ENCODE peak calls at places on chromosomes 2 and 18, in nine cellular contexts. D, T, O, Q, G, A, K, I and M are unnamed samples.
A peak's percentile ranks its signal among the peaks of the same experiment; 100 is the strongest.

GRCh38 chr2:154375625-154376020 is 322.9 kb upstream of the KCNJ3 start:
- DNase-seq in D (no peak), T (no peak), O (peak; percentile 46), Q (no peak), G (no peak), A (no peak), K (no peak), I (peak; percentile 70), M (peak; percentile 74)

GRCh38 chr2:240948905-240949790 is 43.0 kb downstream of the CROCC2 start:
- DNase-seq in D (peak; percentile 15), T (peak; percentile 24), O (no peak), Q (no peak), G (peak; percentile 5), A (no peak), K (peak; percentile 11), I (no peak), M (no peak)

GRCh38 chr2:23760746-23761145 is 166.2 kb downstream of the ATAD2B start:
- DNase-seq in D (no peak), T (no peak), O (peak; percentile 48), Q (peak; percentile 80), G (no peak), A (no peak), K (no peak), I (no peak), M (peak; percentile 72)

GRCh38 chr2:238891667-238892500 is 44.0 kb downstream of the TWIST2 start:
- DNase-seq in D (no peak), T (no peak), O (no peak), Q (no peak), G (no peak), A (no peak), K (no peak), I (no peak), M (no peak)

GRCh38 chr2:240831594-240832204 is 11.7 kb upstream of the KIF1A start:
- DNase-seq in D (peak; percentile 57), T (no peak), O (no peak), Q (no peak), G (no peak), A (no peak), K (no peak), I (peak; percentile 56), M (no peak)

GRCh38 chr2:12044857-12045256 is 298.4 kb downstream of the LPIN1 start:
- DNase-seq in D (no peak), T (no peak), O (no peak), Q (no peak), G (no peak), A (no peak), K (no peak), I (no peak), M (no peak)

GRCh38 chr2:232993231-232993821 is 19.7 kb downstream of the NGEF start:
- DNase-seq in D (no peak), T (no peak), O (peak; percentile 9), Q (no peak), G (no peak), A (no peak), K (no peak), I (no peak), M (no peak)

GRCh38 chr2:228545749-228546148 is 364.3 kb upstream of the SPHKAP start:
- DNase-seq in D (no peak), T (no peak), O (peak; percentile 31), Q (no peak), G (no peak), A (no peak), K (no peak), I (no peak), M (no peak)

GRCh38 chr2:130842770-130843169 is 6.1 kb downstream of the ARHGEF4 start:
- DNase-seq in D (no peak), T (no peak), O (no peak), Q (no peak), G (no peak), A (no peak), K (no peak), I (peak; percentile 57), M (no peak)

GRCh38 chr18:57004366-57005121 is 142.3 kb upstream of the BOD1L2 start:
- DNase-seq in D (no peak), T (no peak), O (peak; percentile 71), Q (peak; percentile 76), G (no peak), A (peak; percentile 8), K (no peak), I (no peak), M (peak; percentile 74)

GRCh38 chr2:66771359-66771978 is 336.5 kb downstream of the MEIS1 start:
- DNase-seq in D (no peak), T (no peak), O (peak; percentile 34), Q (peak; percentile 23), G (no peak), A (no peak), K (no peak), I (no peak), M (peak; percentile 11)

GRCh38 chr2:9342659-9343058 is 80.7 kb downstream of the ITGB1BP1 start:
- DNase-seq in D (no peak), T (no peak), O (no peak), Q (no peak), G (no peak), A (no peak), K (no peak), I (no peak), M (no peak)

GRCh38 chr2:196959291-196959690 is 32.8 kb upstream of the PGAP1 start:
- DNase-seq in D (no peak), T (no peak), O (no peak), Q (no peak), G (no peak), A (no peak), K (no peak), I (no peak), M (no peak)

GRCh38 chr18:13136056-13136688 is 82.4 kb upstream of the LDLRAD4 start:
- DNase-seq in D (no peak), T (no peak), O (peak; percentile 43), Q (no peak), G (no peak), A (no peak), K (no peak), I (peak; percentile 37), M (no peak)

GRCh38 chr2:66301073-66301766 is 133.7 kb upstream of the MEIS1 start:
- DNase-seq in D (no peak), T (no peak), O (peak; percentile 22), Q (peak; percentile 34), G (peak; percentile 56), A (no peak), K (no peak), I (no peak), M (no peak)

GRCh38 chr2:166521155-166521554 is 27.1 kb upstream of the SCN7A start:
- DNase-seq in D (no peak), T (no peak), O (no peak), Q (peak; percentile 13), G (no peak), A (no peak), K (no peak), I (no peak), M (no peak)

GRCh38 chr2:71646028-71646427 is 192.7 kb downstream of the DYSF start:
- DNase-seq in D (no peak), T (no peak), O (peak; percentile 88), Q (peak; percentile 6), G (peak; percentile 67), A (peak; percentile 5), K (no peak), I (no peak), M (no peak)

GRCh38 chr2:126383800-126384199 is 272.2 kb upstream of the GYPC start:
- DNase-seq in D (no peak), T (no peak), O (no peak), Q (no peak), G (no peak), A (no peak), K (no peak), I (no peak), M (no peak)

GRCh38 chr2:132416080-132416911 is at the start of gene GPR39:
- DNase-seq in D (peak; percentile 41), T (peak; percentile 94), O (peak; percentile 99), Q (peak; percentile 96), G (peak; percentile 37), A (peak; percentile 97), K (peak; percentile 35), I (peak; percentile 76), M (peak; percentile 75)

GRCh38 chr18:27803957-27804356 is 373.0 kb downstream of the CDH2 start:
- DNase-seq in D (no peak), T (no peak), O (peak; percentile 9), Q (no peak), G (no peak), A (no peak), K (no peak), I (no peak), M (no peak)

DNA sequence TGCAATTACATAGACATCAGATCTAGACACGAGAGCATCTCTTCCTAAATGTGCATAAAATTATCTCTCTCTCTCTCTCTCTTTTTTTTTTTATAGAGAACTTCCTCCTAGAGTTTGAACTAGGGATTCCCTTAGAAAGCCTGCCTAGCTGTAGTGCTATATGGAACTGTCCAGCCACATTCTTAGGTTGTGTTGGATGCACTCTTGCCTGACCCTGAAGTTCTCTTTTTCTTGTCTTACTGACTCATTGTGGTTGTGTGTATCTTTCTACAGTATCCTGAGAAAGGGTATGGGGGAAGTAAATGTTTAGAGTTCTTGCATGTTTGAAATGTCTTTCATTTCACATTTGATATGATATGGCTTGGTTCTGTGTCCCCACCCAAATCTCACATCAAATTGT is 368.3 kb downstream of the CDH2 start:
- DNase-seq in D (no peak), T (no peak), O (peak; percentile 46), Q (no peak), G (no peak), A (peak; percentile 79), K (no peak), I (no peak), M (no peak)
- H3K36me3 ChIP-seq in D (no peaks in the 10 kb centered on the region), T (no peaks in the 10 kb centered on the region), O (no peaks in the 10 kb centered on the region), Q (no peaks in the 10 kb centered on the region), G (no peaks in the 10 kb centered on the region), A (no peaks in the 10 kb centered on the region), K (no peaks in the 10 kb centered on the region), I (no peaks in the 10 kb centered on the region), M (no peaks in the 10 kb centered on the region)

GRCh38 chr2:3447789-3448317 is 68.4 kb downstream of the TRAPPC12 start:
- DNase-seq in D (no peak), T (no peak), O (no peak), Q (no peak), G (no peak), A (no peak), K (no peak), I (no peak), M (no peak)
- H3K36me3 ChIP-seq in D (no peaks in the 10 kb centered on the region), T (peaks cover 100% of the 10 kb centered on the region), O (peaks cover 4% of the 10 kb centered on the region), Q (peaks cover 49% of the 10 kb centered on the region), G (peaks cover 54% of the 10 kb centered on the region), A (peaks cover 49% of the 10 kb centered on the region), K (peaks cover 49% of the 10 kb centered on the region), I (no peaks in the 10 kb centered on the region), M (peaks cover 16% of the 10 kb centered on the region)

DNA sequence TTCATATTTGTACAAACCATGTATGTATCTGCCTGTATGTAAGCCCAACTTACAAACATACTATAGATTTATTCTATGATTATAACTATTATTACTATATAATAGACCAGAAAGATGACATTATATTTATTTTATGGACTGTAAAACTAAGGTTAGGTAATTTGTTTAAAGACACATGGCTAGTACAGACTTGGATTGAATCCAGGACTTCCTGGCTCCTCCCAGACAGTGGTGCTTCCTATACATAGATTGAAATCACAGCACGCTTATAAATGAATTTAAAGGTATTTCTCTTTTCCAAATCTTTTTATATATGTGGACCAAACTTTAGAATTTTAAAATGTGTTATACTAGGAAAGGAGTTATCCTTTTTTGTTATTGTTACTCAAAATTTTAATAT is 151.6 kb upstream of the MYO3B start:
- DNase-seq in D (no peak), T (no peak), O (no peak), Q (no peak), G (no peak), A (no peak), K (no peak), I (no peak), M (peak; percentile 27)
- H3K36me3 ChIP-seq in D (no peaks in the 10 kb centered on the region), T (peaks cover 42% of the 10 kb centered on the region), O (no peaks in the 10 kb centered on the region), Q (peaks cover 2% of the 10 kb centered on the region), G (peaks cover 29% of the 10 kb centered on the region), A (no peaks in the 10 kb centered on the region), K (no peaks in the 10 kb centered on the region), I (no peaks in the 10 kb centered on the region), M (no peaks in the 10 kb centered on the region)

GRCh38 chr18:63344918-63345317 is 22.1 kb downstream of the KDSR start:
- DNase-seq in D (no peak), T (no peak), O (no peak), Q (no peak), G (no peak), A (no peak), K (no peak), I (no peak), M (no peak)
- H3K36me3 ChIP-seq in D (no peaks in the 10 kb centered on the region), T (peaks cover 98% of the 10 kb centered on the region), O (peaks cover 12% of the 10 kb centered on the region), Q (peaks cover 47% of the 10 kb centered on the region), G (peaks cover 97% of the 10 kb centered on the region), A (peaks cover 62% of the 10 kb centered on the region), K (peaks cover 54% of the 10 kb centered on the region), I (no peaks in the 10 kb centered on the region), M (peaks cover 100% of the 10 kb centered on the region)